ENCODE peak calls at places on chromosomes 7 and 10, in ten cellular contexts. R is psoas muscle, S is breast epithelium, A is cardiac fibroblast, E is AG04450, Y is fibroblast of lung, F is epithelial cell of esophagus, K is choroid plexus epithelial cell, G is upper lobe of left lung, H is body of pancreas. C is an unnamed sample.

GRCh38 chr10:18753496-18753895 is 94.3 kb downstream of the ARL5B start:
- DNase-seq in R (no peak), S (no peak), A (no peak), E (no peak), Y (no peak), F (no peak), K (no peak), G (no peak), H (no peak), C (no peak)

GRCh38 chr10:38600696-38601095 is 506.6 kb downstream of the ZNF37A start:
- DNase-seq in R (no peak), S (no peak), A (no peak), E (no peak), Y (no peak), F (no peak), K (no peak), G (no peak), H (no peak), C (no peak)

GRCh38 chr7:100372256-100372655 is 1.0 kb upstream of the PILRA start:
- DNase-seq in R (no peak), S (no peak), A (peak; percentile 74), E (peak; percentile 15), Y (peak; percentile 36), F (peak; percentile 66), K (peak; percentile 63), G (peak; percentile 66), H (peak; percentile 60), C (no peak)

GRCh38 chr10:71880425-71881306 is 29.6 kb upstream of the PSAP start:
- DNase-seq in R (peak; percentile 37), S (no peak), A (no peak), E (no peak), Y (no peak), F (no peak), K (no peak), G (peak; percentile 49), H (peak; percentile 65), C (peak; percentile 57)

GRCh38 chr7:146115665-146116451 is 743 bp upstream of the CNTNAP2 start:
- DNase-seq in R (peak; percentile 16), S (no peak), A (peak; percentile 63), E (no peak), Y (peak; percentile 67), F (peak; percentile 53), K (peak; percentile 67), G (no peak), H (peak; percentile 35), C (no peak)

GRCh38 chr10:103480521-103480920 is 1.5 kb upstream of the CALHM3 start:
- DNase-seq in R (peak; percentile 39), S (no peak), A (peak; percentile 45), E (no peak), Y (peak; percentile 34), F (no peak), K (no peak), G (no peak), H (peak; percentile 56), C (no peak)

GRCh38 chr7:53113424-53113823 is 78.0 kb downstream of the POM121L12 start:
- DNase-seq in R (no peak), S (no peak), A (no peak), E (no peak), Y (no peak), F (no peak), K (no peak), G (no peak), H (no peak), C (no peak)

GRCh38 chr7:123999698-124000097 is 33.2 kb downstream of the TMEM229A start:
- DNase-seq in R (no peak), S (no peak), A (no peak), E (no peak), Y (peak; percentile 22), F (peak; percentile 62), K (no peak), G (no peak), H (no peak), C (no peak)

GRCh38 chr7:126529254-126529653 is 723.5 kb downstream of the GRM8 start:
- DNase-seq in R (no peak), S (no peak), A (no peak), E (no peak), Y (no peak), F (no peak), K (no peak), G (no peak), H (no peak), C (no peak)

GRCh38 chr7:157211710-157212109 is 73.0 kb downstream of the UBE3C start:
- DNase-seq in R (no peak), S (no peak), A (peak; percentile 61), E (peak; percentile 72), Y (peak; percentile 91), F (no peak), K (peak; percentile 85), G (no peak), H (peak; percentile 43), C (no peak)

GRCh38 chr7:132840197-132840596 is 241.7 kb downstream of the CHCHD3 start:
- DNase-seq in R (no peak), S (no peak), A (no peak), E (no peak), Y (no peak), F (no peak), K (no peak), G (no peak), H (no peak), C (no peak)
- TF ChIP-seq CTCF in R (no peak), S (no peak), A (no peak), E (no peak), Y (no peak), F (no peak), K (no peak), G (no peak), H (no peak), C (no peak)

DNA sequence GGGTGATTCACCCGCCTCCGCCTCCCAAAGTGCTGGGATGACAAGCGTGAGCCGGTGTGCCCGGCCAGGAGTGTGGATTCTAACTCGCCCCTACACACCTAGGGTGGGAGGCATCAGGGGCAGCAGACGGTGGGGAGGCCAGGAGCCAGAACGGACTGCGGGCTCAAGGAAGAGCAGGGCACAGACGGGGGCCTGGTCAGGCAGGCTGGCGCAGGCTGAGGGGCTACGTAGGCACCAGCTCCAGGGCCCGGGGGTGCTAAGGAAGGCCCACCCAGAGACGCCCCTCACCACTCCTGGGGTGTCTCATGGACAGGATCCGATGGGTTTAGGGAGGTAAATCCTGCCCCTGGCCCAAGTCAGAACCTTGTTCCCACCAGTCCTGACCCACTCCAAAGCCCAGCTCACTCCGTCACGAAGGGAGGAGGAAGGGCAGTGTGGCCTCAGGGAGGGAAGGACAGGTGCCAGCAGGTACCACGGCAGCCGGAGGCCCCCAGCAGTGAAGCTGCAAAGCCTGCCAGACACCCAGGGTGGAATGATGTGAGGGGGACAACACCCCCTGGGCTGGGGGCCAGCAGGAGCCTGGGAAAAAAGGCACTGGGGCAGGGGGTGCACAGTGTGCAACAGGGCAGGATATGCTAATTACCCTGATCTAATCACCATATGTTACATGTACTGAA is 251.4 kb downstream of the MAD1L1 start:
- DNase-seq in R (peak; percentile 9), S (no peak), A (no peak), E (no peak), Y (no peak), F (no peak), K (no peak), G (no peak), H (no peak), C (no peak)
- H3K4me3 ChIP-seq in R (no peak overlapping the region), S (no peak overlapping the region), A (no peak overlapping the region), E (no peak overlapping the region), Y (no peak overlapping the region), F (no peak overlapping the region), K (no peak overlapping the region), G (no peak overlapping the region), H (no peak overlapping the region), C (no peak overlapping the region)

DNA sequence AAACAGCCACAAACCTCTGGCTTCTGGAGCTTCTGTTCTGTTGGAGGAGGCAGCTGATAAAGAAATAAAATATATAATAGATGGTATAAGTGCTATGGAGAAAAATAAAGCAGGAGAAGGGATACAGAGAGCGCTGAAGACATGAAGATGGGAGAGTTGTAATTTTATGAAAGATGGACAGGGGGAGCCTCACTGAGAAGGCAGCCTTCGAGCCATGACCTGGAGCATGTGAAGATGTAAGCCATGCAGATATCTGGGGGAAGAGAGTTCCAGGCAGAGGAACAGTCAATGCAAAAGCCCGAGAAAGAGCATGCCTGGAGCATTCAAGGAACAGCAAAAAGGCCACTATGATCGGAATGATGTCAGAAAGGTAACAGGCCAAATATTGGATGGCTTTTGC is 187.5 kb downstream of the KIAA1217 start:
- DNase-seq in R (no peak), S (no peak), A (no peak), E (no peak), Y (no peak), F (no peak), K (peak; percentile 32), G (no peak), H (no peak), C (no peak)
- TF ChIP-seq CTCF in R (no peak), S (no peak), A (peak; percentile 22), E (peak; percentile 33), Y (peak; percentile 20), F (peak; percentile 15), K (peak; percentile 51), G (no peak), H (no peak), C (no peak)

DNA sequence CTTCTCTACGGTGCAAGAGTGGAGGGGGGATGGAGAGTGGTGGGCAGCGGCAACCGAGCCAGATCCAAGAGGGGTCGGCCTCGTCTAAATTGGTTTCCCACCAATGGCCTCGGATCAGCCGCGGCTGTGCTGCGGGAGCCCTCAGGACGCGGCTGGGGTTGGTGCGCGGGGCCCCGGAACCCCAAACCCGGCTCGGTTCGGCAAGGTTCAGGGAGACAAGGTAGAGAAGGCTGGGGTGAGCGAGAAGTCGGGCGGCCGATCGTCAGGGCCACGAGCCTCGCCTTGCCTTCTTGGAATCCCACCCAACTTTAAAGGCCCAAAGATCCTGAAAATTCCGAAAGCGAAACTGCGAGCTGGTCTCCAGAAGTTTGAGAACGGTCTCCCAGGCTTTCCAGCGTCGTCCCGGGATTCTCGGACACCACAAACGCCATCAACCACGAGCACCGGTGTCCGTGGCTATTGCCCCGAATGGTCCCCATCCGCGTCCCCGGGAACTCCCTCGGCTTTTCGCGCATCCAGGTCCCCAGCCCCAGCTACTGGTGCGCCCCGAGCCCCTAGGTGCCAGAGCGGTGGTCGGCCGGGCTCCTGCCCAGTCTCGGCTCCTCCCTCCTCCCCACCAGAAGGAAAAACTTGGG is 3.3 kb downstream of the SFMBT2 start:
- DNase-seq in R (peak; percentile 15), S (no peak), A (peak; percentile 41), E (no peak), Y (peak; percentile 49), F (no peak), K (no peak), G (no peak), H (no peak), C (no peak)
- H3K4me3 ChIP-seq in R (peak overlapping the region; percentile 77), S (peak overlapping the region; percentile 65), A (peak overlapping the region; percentile 35), E (peak overlapping the region; percentile 67), Y (no peak overlapping the region), F (peak overlapping the region; percentile 21), K (peak overlapping the region; percentile 48), G (peak overlapping the region; percentile 78), H (peak overlapping the region; percentile 73), C (no peak overlapping the region)

GRCh38 chr7:57425969-57426628 is 23.9 kb upstream of the ZNF716 start:
- DNase-seq in R (no peak), S (no peak), A (no peak), E (no peak), Y (no peak), F (no peak), K (no peak), G (no peak), H (no peak), C (peak; percentile 72)
- TF ChIP-seq CTCF in R (peak; percentile 40), S (no peak), A (no peak), E (peak; percentile 9), Y (peak; percentile 21), F (no peak), K (peak; percentile 17), G (no peak), H (peak; percentile 12), C (no peak)